ENCODE peak calls at places on chromosomes 13 and 19, in seven cellular contexts. Z is stimulated activated CD4-positive, alpha-beta T cell treated with anti-CD3 and anti-CD28 coated beads, Interleukin-1b, Interleukin-23, amount 100 ng/mL, for 1 hour; M is mammary epithelial cell; I is activated T-cell treated with anti-CD3 and anti-CD28 coated beads, Interleukin-2, amount 50 U/mL, for 72 hours; P is NCI-H2081; K is activated naive CD4-positive, alpha-beta T cell treated with anti-CD3 and anti-CD28 coated beads, Interleukin-2, amount 10 ng/mL, durations not matched to agents 7 days and 5 days; D is GM12891. A is an unnamed sample.

GRCh38 chr13:98797456-98797855 is 45.0 kb upstream of the SLC15A1 start:
- DNase-seq in M (no peak), P (no peak), I (no peak), D (no peak), Z (no peak), K (no peak), A (no peak)

GRCh38 chr19:485583-486236 is 10.6 kb upstream of the MADCAM1 start:
- DNase-seq in I (no peak), Z (no peak), D (no peak), K (no peak), P (peak; percentile 41), M (peak; percentile 75), A (peak; percentile 61)

GRCh38 chr19:18507727-18508440 is 14.0 kb downstream of the ELL start:
- DNase-seq in K (no peak), M (no peak), P (no peak), I (no peak), D (no peak), Z (no peak), A (no peak)

GRCh38 chr19:2015611-2015950 is at the start of gene BTBD2:
- DNase-seq in M (peak; percentile 44), P (peak; percentile 71), I (peak; percentile 60), Z (peak; percentile 46), D (no peak), K (peak; percentile 62), A (no peak)

GRCh38 chr19:49546825-49547565 is 19.2 kb downstream of the RCN3 start:
- DNase-seq in K (peak; percentile 79), M (peak; percentile 72), I (peak; percentile 73), D (no peak), Z (no peak), P (peak; percentile 86), A (no peak)

GRCh38 chr13:96792736-96793444 is 201.4 kb downstream of the OXGR1 start:
- DNase-seq in I (no peak), M (no peak), Z (no peak), K (no peak), D (no peak), P (no peak), A (no peak)

GRCh38 chr13:51192348-51192747 is 29.9 kb upstream of the FAM124A start:
- DNase-seq in D (no peak), M (no peak), I (no peak), P (no peak), K (no peak), Z (no peak), A (no peak)

GRCh38 chr13:99063952-99064351 is 86.1 kb upstream of the DOCK9 start:
- DNase-seq in K (no peak), D (no peak), Z (no peak), M (no peak), P (no peak), I (no peak), A (no peak)

GRCh38 chr19:55188620-55189019 is 8.5 kb upstream of the SYT5 start:
- DNase-seq in I (no peak), P (no peak), D (no peak), Z (no peak), M (no peak), K (peak; percentile 30), A (no peak)

GRCh38 chr19:11549386-11549953 is 9.6 kb downstream of the ELOF1 start:
- DNase-seq in K (no peak), P (no peak), D (no peak), M (no peak), Z (no peak), I (no peak), A (no peak)

GRCh38 chr19:14830702-14831101 is 4.3 kb downstream of the OR7A5 start:
- DNase-seq in K (no peak), I (no peak), D (no peak), Z (no peak), P (no peak), M (no peak), A (no peak)

GRCh38 chr13:51534075-51534817 is 50.0 kb upstream of the WDFY2 start:
- DNase-seq in I (peak; percentile 32), D (no peak), M (peak; percentile 35), Z (no peak), P (no peak), K (peak; percentile 69), A (peak; percentile 69)

GRCh38 chr13:29543230-29544215 is 52.0 kb downstream of the SLC7A1 start:
- DNase-seq in M (peak; percentile 4), Z (peak; percentile 11), K (peak; percentile 23), I (peak; percentile 67), D (peak; percentile 72), P (no peak), A (no peak)

GRCh38 chr19:5003781-5004180 is 34.9 kb downstream of the KDM4B start:
- DNase-seq in Z (no peak), D (no peak), K (no peak), I (no peak), M (no peak), P (no peak), A (no peak)

GRCh38 chr13:50809133-50810090 is 34.1 kb downstream of the DLEU7 start:
- DNase-seq in M (no peak), D (no peak), K (no peak), I (no peak), Z (no peak), P (no peak), A (no peak)

GRCh38 chr13:76887070-76887563 is 912 bp upstream of the KCTD12 start:
- DNase-seq in K (no peak), P (no peak), I (no peak), M (no peak), D (no peak), Z (no peak), A (no peak)

GRCh38 chr13:99985886-99986527 is 4.4 kb downstream of the ZIC2 start:
- DNase-seq in D (no peak), I (no peak), M (no peak), P (peak; percentile 23), K (no peak), Z (no peak), A (no peak)

GRCh38 chr19:29966594-29967249 is 24.7 kb downstream of the URI1 start:
- DNase-seq in Z (no peak), M (no peak), D (no peak), I (no peak), P (no peak), K (no peak), A (no peak)

GRCh38 chr19:51783373-51783772 is 11.6 kb upstream of the FPR3 start:
- DNase-seq in P (no peak), Z (no peak), I (peak; percentile 11), D (no peak), K (no peak), M (peak; percentile 78), A (no peak)

GRCh38 chr13:98327326-98328314 is 150.6 kb upstream of the RNF113B start:
- DNase-seq in M (no peak), P (no peak), I (no peak), Z (no peak), D (no peak), K (no peak), A (no peak)

GRCh38 chr19:18167975-18168645 is 5.5 kb upstream of the IFI30 start:
- DNase-seq in M (no peak), I (peak; percentile 73), D (peak; percentile 89), P (no peak), Z (peak; percentile 32), K (peak; percentile 79), A (peak; percentile 72)

GRCh38 chr19:54186934-54187381 is 2.4 kb downstream of the MBOAT7 start:
- DNase-seq in M (no peak), D (no peak), I (no peak), Z (no peak), K (no peak), P (no peak), A (no peak)

GRCh38 chr13:30864352-30865130 is 41.5 kb upstream of the MEDAG start:
- DNase-seq in P (no peak), I (no peak), M (peak; percentile 41), D (no peak), K (no peak), Z (no peak), A (no peak)

GRCh38 chr13:94093652-94094310 is 385.7 kb downstream of the DCT start:
- DNase-seq in D (no peak), M (no peak), P (no peak), K (no peak), I (no peak), Z (no peak), A (no peak)

GRCh38 chr13:45527699-45528462 is 63.1 kb downstream of the COG3 start:
- DNase-seq in K (no peak), P (no peak), I (no peak), D (no peak), Z (no peak), M (no peak), A (no peak)

GRCh38 chr13:99498304-99499161 is 2.7 kb upstream of the TM9SF2 start:
- DNase-seq in D (peak; percentile 77), P (peak; percentile 98), M (peak; percentile 98), I (peak; percentile 95), Z (peak; percentile 93), K (peak; percentile 98), A (peak; percentile 98)

GRCh38 chr13:35768551-35768950 is 292.1 kb upstream of the MAB21L1 start:
- DNase-seq in M (no peak), K (no peak), Z (no peak), I (no peak), D (no peak), P (no peak), A (no peak)

GRCh38 chr13:79458436-79458835 is 22.5 kb upstream of the NDFIP2 start:
- DNase-seq in I (no peak), Z (no peak), P (no peak), M (no peak), K (no peak), D (no peak), A (no peak)

GRCh38 chr19:6516659-6517291 is 14.1 kb upstream of the TNFSF9 start:
- DNase-seq in D (peak; percentile 82), M (peak; percentile 78), K (peak; percentile 94), Z (peak; percentile 93), I (peak; percentile 96), P (peak; percentile 71), A (peak; percentile 96)

GRCh38 chr19:347946-348861 is 3.6 kb upstream of the MIER2 start:
- DNase-seq in D (no peak), P (no peak), Z (no peak), M (no peak), I (no peak), K (no peak), A (no peak)

GRCh38 chr13:60000081-60000480 is 163.6 kb downstream of the DIAPH3 start:
- DNase-seq in K (no peak), D (no peak), M (no peak), I (no peak), P (no peak), Z (no peak), A (no peak)

GRCh38 chr19:21202865-21203494 is 61.1 kb downstream of the ZNF431 start:
- DNase-seq in I (peak; percentile 41), D (peak; percentile 1), Z (no peak), M (peak; percentile 38), K (peak; percentile 37), P (peak; percentile 14), A (no peak)

GRCh38 chr13:67100723-67101122 is 129.4 kb downstream of the PCDH9 start:
- DNase-seq in K (no peak), M (no peak), P (no peak), Z (no peak), I (no peak), D (no peak), A (no peak)